ENCODE peak calls at places on chromosomes 3 and 15, in nine cellular contexts. One of them, this sample, is unnamed.

GRCh38 chr3:72187131-72187530 is 402.2 kb upstream of the PROK2 start:
- DNase-seq in lower lobe of right lung: no peak
- DNase-seq in HCT116: no peak
- DNase-seq in M059J: no peak
- DNase-seq in brain microvascular endothelial cell: no peak
- DNase-seq in mammary epithelial cell: no peak
- DNase-seq in OCI-LY7: peak
- DNase-seq in ovary: no peak
- DNase-seq in mucosa of descending colon: no peak
- DNase-seq in this sample: no peak

GRCh38 chr3:141942006-141942405 is 65.6 kb downstream of the ATP1B3 start:
- DNase-seq in lower lobe of right lung: no peak
- DNase-seq in HCT116: no peak
- DNase-seq in M059J: no peak
- DNase-seq in brain microvascular endothelial cell: no peak
- DNase-seq in mammary epithelial cell: no peak
- DNase-seq in OCI-LY7: no peak
- DNase-seq in ovary: no peak
- DNase-seq in mucosa of descending colon: no peak
- DNase-seq in this sample: no peak

GRCh38 chr15:37098468-37099320 is 1.7 kb downstream of the MEIS2 start:
- DNase-seq in lower lobe of right lung: no peak
- DNase-seq in HCT116: no peak
- DNase-seq in M059J: peak
- DNase-seq in brain microvascular endothelial cell: no peak
- DNase-seq in mammary epithelial cell: peak
- DNase-seq in OCI-LY7: peak
- DNase-seq in ovary: peak
- DNase-seq in mucosa of descending colon: no peak
- DNase-seq in this sample: peak

GRCh38 chr15:70492240-70493177 is 270.8 kb downstream of the UACA start:
- DNase-seq in lower lobe of right lung: peak
- DNase-seq in HCT116: no peak
- DNase-seq in M059J: peak
- DNase-seq in brain microvascular endothelial cell: peak
- DNase-seq in mammary epithelial cell: peak
- DNase-seq in OCI-LY7: peak
- DNase-seq in ovary: peak
- DNase-seq in mucosa of descending colon: peak
- DNase-seq in this sample: peak

GRCh38 chr3:37072892-37073291 is 79.6 kb downstream of the MLH1 start:
- DNase-seq in lower lobe of right lung: no peak
- DNase-seq in HCT116: no peak
- DNase-seq in M059J: peak
- DNase-seq in brain microvascular endothelial cell: peak
- DNase-seq in mammary epithelial cell: peak
- DNase-seq in OCI-LY7: no peak
- DNase-seq in ovary: no peak
- DNase-seq in mucosa of descending colon: no peak
- DNase-seq in this sample: no peak

GRCh38 chr3:123724306-123724705 is 139.5 kb upstream of the HACD2 start:
- DNase-seq in lower lobe of right lung: no peak
- DNase-seq in HCT116: peak
- DNase-seq in M059J: peak
- DNase-seq in brain microvascular endothelial cell: no peak
- DNase-seq in mammary epithelial cell: peak
- DNase-seq in OCI-LY7: no peak
- DNase-seq in ovary: no peak
- DNase-seq in mucosa of descending colon: no peak
- DNase-seq in this sample: no peak

GRCh38 chr3:66452247-66453040 is 48.4 kb downstream of the LRIG1 start:
- DNase-seq in lower lobe of right lung: no peak
- DNase-seq in HCT116: no peak
- DNase-seq in M059J: no peak
- DNase-seq in brain microvascular endothelial cell: no peak
- DNase-seq in mammary epithelial cell: no peak
- DNase-seq in OCI-LY7: no peak
- DNase-seq in ovary: peak
- DNase-seq in mucosa of descending colon: no peak
- DNase-seq in this sample: peak

GRCh38 chr3:173584093-173584833 is 186.7 kb downstream of the NLGN1 start:
- DNase-seq in lower lobe of right lung: no peak
- DNase-seq in HCT116: peak
- DNase-seq in M059J: peak
- DNase-seq in brain microvascular endothelial cell: peak
- DNase-seq in mammary epithelial cell: no peak
- DNase-seq in OCI-LY7: peak
- DNase-seq in ovary: peak
- DNase-seq in mucosa of descending colon: no peak
- DNase-seq in this sample: no peak

GRCh38 chr3:15629860-15630597 is 28.5 kb downstream of the BTD start:
- DNase-seq in lower lobe of right lung: no peak
- DNase-seq in HCT116: peak
- DNase-seq in M059J: peak
- DNase-seq in brain microvascular endothelial cell: peak
- DNase-seq in mammary epithelial cell: peak
- DNase-seq in OCI-LY7: peak
- DNase-seq in ovary: peak
- DNase-seq in mucosa of descending colon: no peak
- DNase-seq in this sample: no peak

GRCh38 chr15:85755942-85756341 is 38.8 kb downstream of the KLHL25 start:
- DNase-seq in lower lobe of right lung: no peak
- DNase-seq in HCT116: no peak
- DNase-seq in M059J: no peak
- DNase-seq in brain microvascular endothelial cell: no peak
- DNase-seq in mammary epithelial cell: no peak
- DNase-seq in OCI-LY7: no peak
- DNase-seq in ovary: peak
- DNase-seq in mucosa of descending colon: no peak
- DNase-seq in this sample: no peak

GRCh38 chr3:8886556-8886955 is 76.7 kb downstream of the RAD18 start:
- DNase-seq in lower lobe of right lung: no peak
- DNase-seq in HCT116: no peak
- DNase-seq in M059J: peak
- DNase-seq in brain microvascular endothelial cell: peak
- DNase-seq in mammary epithelial cell: peak
- DNase-seq in OCI-LY7: no peak
- DNase-seq in ovary: no peak
- DNase-seq in mucosa of descending colon: no peak
- DNase-seq in this sample: no peak

GRCh38 chr15:40796508-40796907 is 10.4 kb upstream of the ZFYVE19 start:
- DNase-seq in lower lobe of right lung: no peak
- DNase-seq in HCT116: no peak
- DNase-seq in M059J: no peak
- DNase-seq in brain microvascular endothelial cell: no peak
- DNase-seq in mammary epithelial cell: no peak
- DNase-seq in OCI-LY7: no peak
- DNase-seq in ovary: no peak
- DNase-seq in mucosa of descending colon: no peak
- DNase-seq in this sample: no peak

GRCh38 chr15:30962079-30962478 is 29.3 kb downstream of the MTMR10 start:
- DNase-seq in lower lobe of right lung: no peak
- DNase-seq in HCT116: no peak
- DNase-seq in M059J: no peak
- DNase-seq in brain microvascular endothelial cell: no peak
- DNase-seq in mammary epithelial cell: peak
- DNase-seq in OCI-LY7: no peak
- DNase-seq in ovary: no peak
- DNase-seq in mucosa of descending colon: no peak
- DNase-seq in this sample: peak

GRCh38 chr3:3798641-3799113 is 554 bp upstream of the LRRN1 start:
- DNase-seq in lower lobe of right lung: peak
- DNase-seq in HCT116: no peak
- DNase-seq in M059J: peak
- DNase-seq in brain microvascular endothelial cell: no peak
- DNase-seq in mammary epithelial cell: no peak
- DNase-seq in OCI-LY7: no peak
- DNase-seq in ovary: peak
- DNase-seq in mucosa of descending colon: peak
- DNase-seq in this sample: no peak

GRCh38 chr3:177615015-177615414 is 417.7 kb upstream of the TBL1XR1 start:
- DNase-seq in lower lobe of right lung: peak
- DNase-seq in HCT116: no peak
- DNase-seq in M059J: peak
- DNase-seq in brain microvascular endothelial cell: peak
- DNase-seq in mammary epithelial cell: peak
- DNase-seq in OCI-LY7: no peak
- DNase-seq in ovary: peak
- DNase-seq in mucosa of descending colon: peak
- DNase-seq in this sample: peak

GRCh38 chr3:157021679-157022078 is 138.3 kb downstream of the CCNL1 start:
- DNase-seq in lower lobe of right lung: no peak
- DNase-seq in HCT116: no peak
- DNase-seq in M059J: no peak
- DNase-seq in brain microvascular endothelial cell: no peak
- DNase-seq in mammary epithelial cell: no peak
- DNase-seq in OCI-LY7: no peak
- DNase-seq in ovary: no peak
- DNase-seq in mucosa of descending colon: no peak
- DNase-seq in this sample: no peak

GRCh38 chr15:43085921-43086320 is 19.9 kb downstream of the UBR1 start:
- DNase-seq in lower lobe of right lung: no peak
- DNase-seq in HCT116: no peak
- DNase-seq in M059J: no peak
- DNase-seq in brain microvascular endothelial cell: no peak
- DNase-seq in mammary epithelial cell: no peak
- DNase-seq in OCI-LY7: no peak
- DNase-seq in ovary: no peak
- DNase-seq in mucosa of descending colon: no peak
- DNase-seq in this sample: no peak

GRCh38 chr15:38128389-38128788 is 124.2 kb upstream of the SPRED1 start:
- DNase-seq in lower lobe of right lung: no peak
- DNase-seq in HCT116: no peak
- DNase-seq in M059J: peak
- DNase-seq in brain microvascular endothelial cell: no peak
- DNase-seq in mammary epithelial cell: peak
- DNase-seq in OCI-LY7: no peak
- DNase-seq in ovary: no peak
- DNase-seq in mucosa of descending colon: no peak
- DNase-seq in this sample: no peak

GRCh38 chr3:30871720-30872119 is 22.7 kb downstream of the GADL1 start:
- DNase-seq in lower lobe of right lung: no peak
- DNase-seq in HCT116: no peak
- DNase-seq in M059J: no peak
- DNase-seq in brain microvascular endothelial cell: peak
- DNase-seq in mammary epithelial cell: no peak
- DNase-seq in OCI-LY7: no peak
- DNase-seq in ovary: no peak
- DNase-seq in mucosa of descending colon: no peak
- DNase-seq in this sample: no peak

GRCh38 chr15:71435552-71435951 is 320.3 kb downstream of the THSD4 start:
- DNase-seq in lower lobe of right lung: no peak
- DNase-seq in HCT116: no peak
- DNase-seq in M059J: no peak
- DNase-seq in brain microvascular endothelial cell: no peak
- DNase-seq in mammary epithelial cell: no peak
- DNase-seq in OCI-LY7: no peak
- DNase-seq in ovary: no peak
- DNase-seq in mucosa of descending colon: no peak
- DNase-seq in this sample: no peak

GRCh38 chr3:57689367-57690053 is 3.4 kb downstream of the DENND6A start:
- DNase-seq in lower lobe of right lung: no peak
- DNase-seq in HCT116: no peak
- DNase-seq in M059J: no peak
- DNase-seq in brain microvascular endothelial cell: no peak
- DNase-seq in mammary epithelial cell: no peak
- DNase-seq in OCI-LY7: peak
- DNase-seq in ovary: no peak
- DNase-seq in mucosa of descending colon: no peak
- DNase-seq in this sample: no peak

GRCh38 chr15:98455899-98456298 is 192.4 kb upstream of the IGF1R start:
- DNase-seq in lower lobe of right lung: no peak
- DNase-seq in HCT116: no peak
- DNase-seq in M059J: peak
- DNase-seq in brain microvascular endothelial cell: no peak
- DNase-seq in mammary epithelial cell: peak
- DNase-seq in OCI-LY7: no peak
- DNase-seq in ovary: no peak
- DNase-seq in mucosa of descending colon: no peak
- DNase-seq in this sample: no peak

GRCh38 chr15:74664028-74664616 is 31.7 kb downstream of the EDC3 start:
- DNase-seq in lower lobe of right lung: peak
- DNase-seq in HCT116: no peak
- DNase-seq in M059J: peak
- DNase-seq in brain microvascular endothelial cell: peak
- DNase-seq in mammary epithelial cell: peak
- DNase-seq in OCI-LY7: no peak
- DNase-seq in ovary: no peak
- DNase-seq in mucosa of descending colon: peak
- DNase-seq in this sample: peak

GRCh38 chr3:142926368-142926944 is 37.0 kb downstream of the PAQR9 start:
- DNase-seq in lower lobe of right lung: no peak
- DNase-seq in HCT116: no peak
- DNase-seq in M059J: no peak
- DNase-seq in brain microvascular endothelial cell: no peak
- DNase-seq in mammary epithelial cell: no peak
- DNase-seq in OCI-LY7: no peak
- DNase-seq in ovary: no peak
- DNase-seq in mucosa of descending colon: no peak
- DNase-seq in this sample: no peak

GRCh38 chr3:104987859-104988258 is 378.9 kb upstream of the ALCAM start:
- DNase-seq in lower lobe of right lung: no peak
- DNase-seq in HCT116: no peak
- DNase-seq in M059J: no peak
- DNase-seq in brain microvascular endothelial cell: no peak
- DNase-seq in mammary epithelial cell: no peak
- DNase-seq in OCI-LY7: peak
- DNase-seq in ovary: no peak
- DNase-seq in mucosa of descending colon: no peak
- DNase-seq in this sample: no peak

GRCh38 chr15:29401644-29402043 is 132.0 kb upstream of the NSMCE3 start:
- DNase-seq in lower lobe of right lung: no peak
- DNase-seq in HCT116: no peak
- DNase-seq in M059J: no peak
- DNase-seq in brain microvascular endothelial cell: no peak
- DNase-seq in mammary epithelial cell: no peak
- DNase-seq in OCI-LY7: no peak
- DNase-seq in ovary: no peak
- DNase-seq in mucosa of descending colon: no peak
- DNase-seq in this sample: no peak

GRCh38 chr3:122942937-122943827 is 84.4 kb downstream of the SEMA5B start:
- DNase-seq in lower lobe of right lung: peak
- DNase-seq in HCT116: peak
- DNase-seq in M059J: peak
- DNase-seq in brain microvascular endothelial cell: peak
- DNase-seq in mammary epithelial cell: peak
- DNase-seq in OCI-LY7: peak
- DNase-seq in ovary: peak
- DNase-seq in mucosa of descending colon: no peak
- DNase-seq in this sample: peak

GRCh38 chr3:31960793-31961431 is 20.1 kb downstream of the OSBPL10 start:
- DNase-seq in lower lobe of right lung: no peak
- DNase-seq in HCT116: peak
- DNase-seq in M059J: peak
- DNase-seq in brain microvascular endothelial cell: no peak
- DNase-seq in mammary epithelial cell: peak
- DNase-seq in OCI-LY7: peak
- DNase-seq in ovary: no peak
- DNase-seq in mucosa of descending colon: no peak
- DNase-seq in this sample: no peak

GRCh38 chr3:64708456-64708855 is 20.7 kb upstream of the ADAMTS9 start:
- DNase-seq in lower lobe of right lung: no peak
- DNase-seq in HCT116: no peak
- DNase-seq in M059J: no peak
- DNase-seq in brain microvascular endothelial cell: no peak
- DNase-seq in mammary epithelial cell: no peak
- DNase-seq in OCI-LY7: no peak
- DNase-seq in ovary: no peak
- DNase-seq in mucosa of descending colon: no peak
- DNase-seq in this sample: no peak

GRCh38 chr3:19526071-19526470 is 377.8 kb downstream of the KCNH8 start:
- DNase-seq in lower lobe of right lung: no peak
- DNase-seq in HCT116: no peak
- DNase-seq in M059J: no peak
- DNase-seq in brain microvascular endothelial cell: no peak
- DNase-seq in mammary epithelial cell: no peak
- DNase-seq in OCI-LY7: no peak
- DNase-seq in ovary: no peak
- DNase-seq in mucosa of descending colon: no peak
- DNase-seq in this sample: no peak

GRCh38 chr3:172332256-172333041 is 115.8 kb downstream of the GHSR start:
- DNase-seq in lower lobe of right lung: peak
- DNase-seq in HCT116: no peak
- DNase-seq in M059J: peak
- DNase-seq in brain microvascular endothelial cell: peak
- DNase-seq in mammary epithelial cell: peak
- DNase-seq in OCI-LY7: peak
- DNase-seq in ovary: peak
- DNase-seq in mucosa of descending colon: no peak
- DNase-seq in this sample: peak

This sample was measured in left ventricle myocardium superior.